ENCODE peak calls at places on chromosomes 16 and 17, in nine cellular contexts. K, B, L, T, A, V, Z, H and F are unnamed samples.
A peak's percentile ranks its signal among the peaks of the same experiment; 100 is the strongest.

GRCh38 chr16:4511441-4512082 is 27.0 kb downstream of the CDIP1 start:
- DNase-seq in A (peak; percentile 80), H (no peak), V (peak; percentile 57), B (no peak), K (no peak), T (peak; percentile 81), L (no peak), Z (peak; percentile 56), F (no peak)

GRCh38 chr17:3845754-3846738 is at the start of gene NCBP3:
- DNase-seq in Z (peak; percentile 93), A (peak; percentile 97), B (peak; percentile 85), K (peak; percentile 33), T (peak; percentile 93), V (peak; percentile 91), L (peak; percentile 82), H (peak; percentile 89), F (peak; percentile 81)

GRCh38 chr16:81367821-81368220 is 53.1 kb downstream of the GAN start:
- DNase-seq in A (no peak), L (no peak), K (no peak), T (no peak), B (no peak), Z (no peak), H (no peak), V (no peak), F (no peak)

GRCh38 chr16:66342294-66342900 is 24.1 kb upstream of the CDH5 start:
- DNase-seq in K (no peak), A (peak; percentile 68), T (no peak), V (peak; percentile 73), H (no peak), Z (no peak), L (no peak), B (no peak), F (no peak)

GRCh38 chr17:376936-377863 is 24.6 kb upstream of the RPH3AL start:
- DNase-seq in A (no peak), B (no peak), V (no peak), T (peak; percentile 93), H (no peak), L (no peak), Z (no peak), K (no peak), F (peak; percentile 77)

GRCh38 chr16:84509032-84509950 is 4.8 kb upstream of the MEAK7 start:
- DNase-seq in K (no peak), B (no peak), H (no peak), Z (no peak), A (no peak), T (peak; percentile 4), V (no peak), L (no peak), F (no peak)

GRCh38 chr17:45171338-45172231 is 9.9 kb downstream of the HEXIM2 start:
- DNase-seq in Z (peak; percentile 55), B (peak; percentile 76), A (peak; percentile 84), K (no peak), L (peak; percentile 63), H (no peak), V (peak; percentile 48), T (peak; percentile 71), F (peak; percentile 93)

GRCh38 chr16:63876096-63876495 is 1245.8 kb downstream of the CDH11 start:
- DNase-seq in A (no peak), Z (no peak), B (no peak), K (no peak), V (no peak), L (no peak), H (no peak), T (no peak), F (no peak)

GRCh38 chr16:2271848-2272461 is 4.0 kb upstream of the RNPS1 start:
- DNase-seq in L (no peak), B (no peak), T (no peak), Z (no peak), H (no peak), V (no peak), K (no peak), A (no peak), F (no peak)

GRCh38 chr17:80474231-80474932 is 2.0 kb downstream of the NPTX1 start:
- DNase-seq in T (no peak), V (peak; percentile 54), Z (no peak), H (no peak), K (no peak), L (no peak), B (no peak), A (peak; percentile 78), F (no peak)
- TF ChIP-seq CTCF in T (no peak), V (no peak), Z (peak; percentile 15), H (no peak), K (no peak), L (no peak), B (peak; percentile 6), A (peak; percentile 48), F (no peak)

GRCh38 chr16:83390759-83391158 is 417.0 kb upstream of the HSBP1 start:
- DNase-seq in H (no peak), B (no peak), A (no peak), Z (no peak), V (no peak), K (no peak), L (no peak), T (no peak), F (no peak)
- TF ChIP-seq POLR2A in H (no peak), B (no peak), A (no peak), Z (no peak), V (no peak), K (no peak), L (no peak), T (no peak), F (no peak)

GRCh38 chr17:57692770-57693169 is 52.3 kb downstream of the CCDC182 start:
- DNase-seq in A (no peak), B (no peak), Z (no peak), T (no peak), V (no peak), K (no peak), L (no peak), H (no peak), F (no peak)
- TF ChIP-seq CTCF in A (no peak), B (no peak), Z (no peak), T (no peak), V (no peak), K (no peak), L (no peak), H (no peak), F (no peak)

DNA sequence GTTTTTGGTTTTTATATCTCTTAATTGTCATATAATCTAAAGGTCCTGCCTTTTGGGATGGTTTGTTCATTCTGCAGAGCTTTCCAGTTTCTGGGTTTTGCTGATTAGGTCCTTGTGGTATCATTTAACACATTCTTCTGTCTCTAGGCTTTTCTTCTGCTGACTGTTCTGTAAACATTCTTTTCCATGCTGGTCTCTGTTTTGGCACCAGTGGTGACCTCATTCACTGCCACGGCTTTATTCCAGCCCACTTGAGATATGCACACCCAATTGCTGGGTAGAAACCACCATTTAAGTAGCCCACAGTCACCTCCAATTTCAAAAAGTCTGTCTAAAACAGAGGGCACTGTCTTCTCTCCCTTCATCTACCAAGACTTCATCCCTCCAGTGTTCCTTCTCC is 31.1 kb upstream of the COX10 start:
- DNase-seq in T (no peak), V (no peak), A (no peak), B (no peak), H (no peak), K (no peak), L (no peak), Z (no peak), F (no peak)
- TF ChIP-seq POLR2A in T (no peak), V (no peak), A (no peak), B (no peak), H (no peak), K (no peak), L (no peak), Z (no peak), F (no peak)